ENCODE peak calls at places on chromosomes 12 and 14, in five cellular contexts. F, Z, K, O and D are unnamed samples.

GRCh38 chr12:101819467-101819866 is 11.3 kb downstream of the GNPTAB start:
- DNase-seq in F (no peak), Z (no peak), K (no peak), O (no peak), D (no peak)

GRCh38 chr12:28569698-28570411 is 379.6 kb downstream of the CCDC91 start:
- DNase-seq in F (no peak), Z (no peak), K (no peak), O (no peak), D (no peak)

GRCh38 chr12:62313727-62314380 is 53.6 kb downstream of the USP15 start:
- DNase-seq in F (no peak), Z (no peak), K (no peak), O (no peak), D (no peak)

GRCh38 chr14:96016761-96017160 is 22.4 kb upstream of the C14orf132 start:
- DNase-seq in F (no peak), Z (no peak), K (no peak), O (no peak), D (no peak)

GRCh38 chr14:75989134-75989533 is 3.6 kb downstream of the IFT43 start:
- DNase-seq in F (no peak), Z (no peak), K (no peak), O (no peak), D (no peak)

GRCh38 chr14:67359319-67359774 is 257 bp downstream of the ATP6V1D start:
- DNase-seq in F (no peak), Z (no peak), K (no peak), O (no peak), D (no peak)

GRCh38 chr12:52270541-52271070 is 3.8 kb upstream of the KRT86 start:
- DNase-seq in F (no peak), Z (no peak), K (no peak), O (no peak), D (no peak)

GRCh38 chr14:103319422-103319821 is 14.6 kb upstream of the EIF5 start:
- DNase-seq in F (no peak), Z (no peak), K (no peak), O (no peak), D (no peak)

GRCh38 chr14:20388159-20388558 is 25.1 kb downstream of the TEP1 start:
- DNase-seq in F (no peak), Z (no peak), K (no peak), O (no peak), D (no peak)

GRCh38 chr12:122846622-122847515 is 11.6 kb downstream of the HIP1R start:
- DNase-seq in F (no peak), Z (no peak), K (no peak), O (peak; percentile 17), D (no peak)

GRCh38 chr14:105486974-105487448 is 325 bp downstream of the CRIP1 start:
- DNase-seq in F (peak; percentile 63), Z (no peak), K (no peak), O (peak; percentile 78), D (peak; percentile 86)